ENCODE peak calls at places on chromosomes 6 and 20, in seven cellular contexts. Y is NCI-H146; H is tibial artery; E is stimulated activated CD4-positive, alpha-beta T cell treated with anti-CD3 and anti-CD28 coated beads, Interleukin-4, amount 100 ng/mL, for 4 hours; T is mucosa of descending colon; A is neural progenitor cell; V is posterior cingulate gyrus. Q is an unnamed sample.

GRCh38 chr20:6636209-6637159 is 131.0 kb upstream of the BMP2 start:
- DNase-seq in Y (peak; percentile 70), H (no peak), E (no peak), T (peak; percentile 61), A (peak; percentile 54), V (no peak), Q (peak; percentile 66)

GRCh38 chr20:64010711-64011237 is 25.2 kb upstream of the C20orf204 start:
- DNase-seq in Y (no peak), H (no peak), E (no peak), T (no peak), A (no peak), V (no peak), Q (no peak)

GRCh38 chr6:64990652-64991304 is 716.2 kb downstream of the EYS start:
- DNase-seq in Y (peak; percentile 35), H (no peak), E (no peak), T (no peak), A (no peak), V (no peak), Q (no peak)

GRCh38 chr6:139271056-139271455 is 20.7 kb downstream of the TXLNB start:
- DNase-seq in Y (no peak), H (no peak), E (no peak), T (no peak), A (no peak), V (no peak), Q (no peak)

GRCh38 chr20:43985608-43986316 is 71.1 kb downstream of the TOX2 start:
- DNase-seq in Y (no peak), H (no peak), E (no peak), T (peak; percentile 52), A (no peak), V (no peak), Q (peak; percentile 15)

GRCh38 chr6:110415297-110415916 is at the start of gene DDO:
- DNase-seq in Y (no peak), H (peak; percentile 93), E (no peak), T (peak; percentile 59), A (no peak), V (peak; percentile 86), Q (no peak)

GRCh38 chr6:137389150-137389664 is 105.0 kb downstream of the OLIG3 start:
- DNase-seq in Y (no peak), H (no peak), E (peak; percentile 44), T (peak; percentile 45), A (no peak), V (no peak), Q (no peak)

GRCh38 chr6:138970159-138970558 is 17.9 kb downstream of the REPS1 start:
- DNase-seq in Y (no peak), H (no peak), E (no peak), T (no peak), A (no peak), V (no peak), Q (no peak)

GRCh38 chr6:35522660-35523658 is 10.3 kb upstream of the TULP1 start:
- DNase-seq in Y (peak; percentile 63), H (peak; percentile 82), E (peak; percentile 75), T (peak; percentile 77), A (peak; percentile 90), V (peak; percentile 84), Q (peak; percentile 86)

GRCh38 chr6:125485757-125486156 is 184.0 kb upstream of the HDDC2 start:
- DNase-seq in Y (no peak), H (no peak), E (no peak), T (no peak), A (no peak), V (no peak), Q (no peak)

GRCh38 chr6:105301072-105301503 is 101.8 kb downstream of the PREP start:
- DNase-seq in Y (no peak), H (no peak), E (no peak), T (no peak), A (no peak), V (no peak), Q (no peak)

GRCh38 chr20:6122873-6123649 is at the start of gene FERMT1:
- DNase-seq in Y (peak; percentile 95), H (no peak), E (peak; percentile 18), T (peak; percentile 84), A (peak; percentile 80), V (peak; percentile 80), Q (peak; percentile 78)

GRCh38 chr6:14983599-14984296 is 262.1 kb upstream of the JARID2 start:
- DNase-seq in Y (no peak), H (no peak), E (no peak), T (peak; percentile 20), A (no peak), V (no peak), Q (no peak)

GRCh38 chr6:114361036-114361435 is 18.2 kb upstream of the HS3ST5 start:
- DNase-seq in Y (no peak), H (no peak), E (no peak), T (no peak), A (no peak), V (no peak), Q (no peak)

GRCh38 chr6:39684790-39685485 is 40.3 kb downstream of the KIF6 start:
- DNase-seq in Y (no peak), H (no peak), E (no peak), T (no peak), A (no peak), V (no peak), Q (no peak)

GRCh38 chr6:3664641-3665041 is 86.9 kb downstream of the PXDC1 start:
- DNase-seq in Y (no peak), H (no peak), E (no peak), T (no peak), A (no peak), V (no peak), Q (peak; percentile 6)

GRCh38 chr20:16472045-16472872 is 101.0 kb downstream of the KIF16B start:
- DNase-seq in Y (no peak), H (no peak), E (no peak), T (peak; percentile 23), A (no peak), V (no peak), Q (no peak)

GRCh38 chr20:22531056-22531615 is 53.2 kb downstream of the FOXA2 start:
- DNase-seq in Y (no peak), H (no peak), E (no peak), T (no peak), A (no peak), V (no peak), Q (no peak)

GRCh38 chr6:137387365-137387764 is 106.8 kb downstream of the OLIG3 start:
- DNase-seq in Y (peak; percentile 72), H (no peak), E (no peak), T (no peak), A (no peak), V (no peak), Q (peak; percentile 22)

GRCh38 chr6:125586605-125587004 is 162.8 kb upstream of the HEY2 start:
- DNase-seq in Y (no peak), H (no peak), E (no peak), T (no peak), A (no peak), V (no peak), Q (no peak)

GRCh38 chr20:57289401-57290177 is 23.1 kb upstream of the BMP7 start:
- DNase-seq in Y (no peak), H (no peak), E (no peak), T (no peak), A (peak; percentile 44), V (peak; percentile 80), Q (no peak)

Q was measured in GM23338.